ENCODE peak calls at places on chromosomes 16 and 17, in four cellular contexts. J is SK-N-SH; C is activated T-cell treated with anti-CD3 and anti-CD28 coated beads, Interleukin-2, amount 50 U/mL, for 4 hours; L is ascending aorta. Y is an unnamed sample.
A peak's percentile ranks its signal among the peaks of the same experiment; 100 is the strongest.

GRCh38 chr17:73510981-73511442 is 133.2 kb downstream of the SDK2 start:
- DNase-seq in J (peak; percentile 48), C (no peak), L (no peak), Y (no peak)

GRCh38 chr16:17002557-17002956 is 468.2 kb downstream of the XYLT1 start:
- DNase-seq in J (no peak), C (no peak), L (no peak), Y (no peak)

GRCh38 chr16:27690604-27691003 is 140.7 kb downstream of the KATNIP start:
- DNase-seq in J (no peak), C (no peak), L (peak; percentile 42), Y (peak; percentile 75)

GRCh38 chr17:41813039-41813680 is 356 bp downstream of the FKBP10 start:
- DNase-seq in J (no peak), C (no peak), L (no peak), Y (no peak)

GRCh38 chr17:69597898-69598692 is 183.6 kb downstream of the MAP2K6 start:
- DNase-seq in J (no peak), C (no peak), L (no peak), Y (no peak)

GRCh38 chr17:33328129-33328528 is 35.0 kb upstream of the ASIC2 start:
- DNase-seq in J (no peak), C (no peak), L (no peak), Y (peak; percentile 65)

GRCh38 chr17:10547351-10547750 is 2.1 kb downstream of the MYH2 start:
- DNase-seq in J (no peak), C (no peak), L (no peak), Y (no peak)

GRCh38 chr16:12999368-12999767 is 98.0 kb downstream of the SHISA9 start:
- DNase-seq in J (no peak), C (no peak), L (no peak), Y (no peak)

GRCh38 chr17:81977211-81978091 is at the start of gene ASPSCR1:
- DNase-seq in J (peak; percentile 99), C (peak; percentile 91), L (peak; percentile 93), Y (peak; percentile 96)

GRCh38 chr16:70691223-70692129 is 5.6 kb upstream of the MTSS2 start:
- DNase-seq in J (peak; percentile 86), C (no peak), L (peak; percentile 97), Y (no peak)

GRCh38 chr16:68037820-68038597 is 14.9 kb downstream of the DUS2 start:
- DNase-seq in J (no peak), C (no peak), L (no peak), Y (peak; percentile 89)

GRCh38 chr16:85171809-85172464 is 59.7 kb upstream of the CIBAR2 start:
- DNase-seq in J (peak; percentile 64), C (no peak), L (no peak), Y (no peak)

GRCh38 chr16:89919535-89920406 is 1.1 kb downstream of the MC1R start:
- DNase-seq in J (no peak), C (no peak), L (no peak), Y (no peak)

GRCh38 chr16:66391726-66392670 is 25.5 kb downstream of the CDH5 start:
- DNase-seq in J (no peak), C (no peak), L (peak; percentile 56), Y (no peak)

GRCh38 chr17:76152580-76152979 is 11.5 kb upstream of the FOXJ1 start:
- DNase-seq in J (no peak), C (no peak), L (no peak), Y (no peak)